ENCODE peak calls at places on chromosomes 7 and 10, in seven cellular contexts. V, W, Z, E, Q, O and T are unnamed samples.

GRCh38 chr7:28142650-28143049 is 37.9 kb downstream of the JAZF1 start:
- DNase-seq in V (no peak), W (no peak), Z (no peak), E (no peak), Q (no peak), O (no peak), T (no peak)

GRCh38 chr10:46229144-46229563 is 57.6 kb upstream of the ANTXRL start:
- DNase-seq in V (no peak), W (peak; percentile 68), Z (peak; percentile 14), E (no peak), Q (no peak), O (peak; percentile 53), T (no peak)

GRCh38 chr7:138842111-138842510 is 44.1 kb upstream of the ATP6V0A4 start:
- DNase-seq in V (no peak), W (peak; percentile 36), Z (peak; percentile 71), E (peak; percentile 34), Q (no peak), O (no peak), T (no peak)

GRCh38 chr7:101125989-101126650 is 784 bp upstream of the SERPINE1 start:
- DNase-seq in V (no peak), W (no peak), Z (peak; percentile 84), E (peak; percentile 74), Q (no peak), O (no peak), T (no peak)

GRCh38 chr10:102285134-102285533 is 39.8 kb downstream of the GBF1 start:
- DNase-seq in V (no peak), W (no peak), Z (no peak), E (no peak), Q (no peak), O (no peak), T (no peak)

GRCh38 chr10:33901166-33901565 is 566.7 kb upstream of the NRP1 start:
- DNase-seq in V (no peak), W (no peak), Z (peak; percentile 75), E (peak; percentile 86), Q (no peak), O (no peak), T (no peak)

GRCh38 chr10:35058134-35058533 is 32.0 kb downstream of the CUL2 start:
- DNase-seq in V (no peak), W (no peak), Z (peak; percentile 95), E (peak; percentile 79), Q (no peak), O (no peak), T (no peak)

GRCh38 chr7:34091330-34091917 is 186.1 kb downstream of the BMPER start:
- DNase-seq in V (no peak), W (peak; percentile 48), Z (peak; percentile 54), E (peak; percentile 81), Q (no peak), O (peak; percentile 46), T (no peak)

GRCh38 chr10:101484154-101484748 is 103.8 kb downstream of the POLL start:
- DNase-seq in V (no peak), W (no peak), Z (no peak), E (no peak), Q (no peak), O (no peak), T (no peak)

GRCh38 chr10:96622330-96622729 is 35.5 kb upstream of the TM9SF3 start:
- DNase-seq in V (no peak), W (no peak), Z (no peak), E (no peak), Q (no peak), O (no peak), T (no peak)

GRCh38 chr10:53025172-53025651 is 252.6 kb upstream of the MBL2 start:
- DNase-seq in V (no peak), W (no peak), Z (peak; percentile 35), E (no peak), Q (no peak), O (no peak), T (no peak)

GRCh38 chr7:127798023-127798422 is 146.0 kb downstream of the SND1 start:
- DNase-seq in V (no peak), W (no peak), Z (no peak), E (peak; percentile 39), Q (no peak), O (no peak), T (no peak)

GRCh38 chr7:121273467-121274167 is 55.2 kb upstream of the WNT16 start:
- DNase-seq in V (no peak), W (no peak), Z (no peak), E (peak; percentile 24), Q (no peak), O (no peak), T (no peak)

GRCh38 chr7:82441916-82442478 is 1.6 kb downstream of the CACNA2D1 start:
- DNase-seq in V (no peak), W (no peak), Z (peak; percentile 11), E (peak; percentile 35), Q (no peak), O (no peak), T (no peak)

GRCh38 chr10:112875474-112876267 is 74.4 kb upstream of the TCF7L2 start:
- DNase-seq in V (no peak), W (no peak), Z (peak; percentile 65), E (peak; percentile 86), Q (no peak), O (no peak), T (no peak)

GRCh38 chr7:77549103-77549870 is 12.2 kb downstream of the PTPN12 start:
- DNase-seq in V (no peak), W (no peak), Z (no peak), E (no peak), Q (no peak), O (no peak), T (no peak)

GRCh38 chr7:87312215-87312865 is 33.1 kb upstream of the CROT start:
- DNase-seq in V (peak; percentile 39), W (peak; percentile 60), Z (peak; percentile 75), E (peak; percentile 80), Q (peak; percentile 18), O (peak; percentile 68), T (peak; percentile 43)

GRCh38 chr7:103851357-103851756 is 138.1 kb downstream of the RELN start:
- DNase-seq in V (no peak), W (no peak), Z (peak; percentile 34), E (peak; percentile 13), Q (no peak), O (peak; percentile 24), T (no peak)

GRCh38 chr7:152158801-152159587 is 133.5 kb downstream of the GALNT11 start:
- DNase-seq in V (no peak), W (no peak), Z (no peak), E (no peak), Q (no peak), O (no peak), T (no peak)

GRCh38 chr10:73997806-73998622 is at the start of gene VCL:
- DNase-seq in V (peak; percentile 88), W (peak; percentile 99), Z (peak; percentile 99), E (peak; percentile 100), Q (peak; percentile 66), O (peak; percentile 100), T (peak; percentile 95)

GRCh38 chr7:29588900-29589696 is 25.5 kb downstream of the PRR15 start:
- DNase-seq in V (no peak), W (peak; percentile 64), Z (peak; percentile 47), E (peak; percentile 73), Q (no peak), O (peak; percentile 48), T (no peak)

GRCh38 chr10:90818736-90819135 is 39.1 kb downstream of the HTR7 start:
- DNase-seq in V (no peak), W (no peak), Z (no peak), E (no peak), Q (no peak), O (no peak), T (no peak)

GRCh38 chr10:89165923-89166322 is 41.2 kb downstream of the CH25H start:
- DNase-seq in V (no peak), W (no peak), Z (peak; percentile 48), E (peak; percentile 82), Q (no peak), O (no peak), T (no peak)

GRCh38 chr7:142549007-142549406 is 200.3 kb upstream of the PRSS1 start:
- DNase-seq in V (no peak), W (no peak), Z (peak; percentile 69), E (peak; percentile 65), Q (no peak), O (no peak), T (no peak)

GRCh38 chr7:34330308-34330707 is 327.7 kb upstream of the NPSR1 start:
- DNase-seq in V (no peak), W (no peak), Z (no peak), E (no peak), Q (no peak), O (no peak), T (no peak)

GRCh38 chr10:36578306-36578705 is 547.1 kb upstream of the ANKRD30A start:
- DNase-seq in V (no peak), W (no peak), Z (peak; percentile 91), E (peak; percentile 62), Q (no peak), O (no peak), T (no peak)

GRCh38 chr7:114342431-114343181 is 72.0 kb upstream of the FOXP2 start:
- DNase-seq in V (no peak), W (no peak), Z (no peak), E (no peak), Q (no peak), O (no peak), T (no peak)

GRCh38 chr10:70950062-70950461 is 61.7 kb upstream of the PCBD1 start:
- DNase-seq in V (no peak), W (no peak), Z (no peak), E (no peak), Q (no peak), O (no peak), T (no peak)

GRCh38 chr10:52004342-52004949 is 305.1 kb upstream of the CSTF2T start:
- DNase-seq in V (no peak), W (no peak), Z (peak; percentile 50), E (peak; percentile 73), Q (no peak), O (peak; percentile 9), T (no peak)

GRCh38 chr10:123882177-123882576 is 9.4 kb downstream of the CPXM2 start:
- DNase-seq in V (no peak), W (no peak), Z (no peak), E (no peak), Q (no peak), O (no peak), T (no peak)

GRCh38 chr10:133458710-133459453 is 5.1 kb downstream of the SCART1 start:
- DNase-seq in V (no peak), W (no peak), Z (peak; percentile 15), E (peak; percentile 9), Q (no peak), O (no peak), T (no peak)

GRCh38 chr7:13880789-13881188 is 108.7 kb downstream of the ETV1 start:
- DNase-seq in V (no peak), W (no peak), Z (peak; percentile 76), E (peak; percentile 86), Q (no peak), O (no peak), T (no peak)

GRCh38 chr7:142557971-142558582 is 191.2 kb upstream of the PRSS1 start:
- DNase-seq in V (no peak), W (peak; percentile 76), Z (peak; percentile 70), E (peak; percentile 96), Q (no peak), O (peak; percentile 62), T (no peak)

GRCh38 chr7:1940402-1940786 is 270.3 kb downstream of the ELFN1 start:
- DNase-seq in V (peak; percentile 85), W (no peak), Z (peak; percentile 87), E (peak; percentile 22), Q (no peak), O (no peak), T (peak; percentile 82)

GRCh38 chr10:100157140-100157539 is 28.7 kb downstream of the ERLIN1 start:
- DNase-seq in V (no peak), W (no peak), Z (no peak), E (no peak), Q (no peak), O (no peak), T (no peak)